ENCODE peak calls at places on chromosome 3, in four cellular contexts. R is A549, D is GM12878, C is HepG2. A is an unnamed sample.

GRCh38 chr3:95218484-95218883 is 1155.6 kb downstream of the NSUN3 start:
- DNase-seq in R (no peak), D (no peak), C (no peak), A (no peak)

GRCh38 chr3:147398841-147399534 is 7.4 kb downstream of the ZIC4 start:
- DNase-seq in R (no peak), D (no peak), C (no peak), A (no peak)

GRCh38 chr3:64244011-64244942 is 19.0 kb upstream of the PRICKLE2 start:
- DNase-seq in R (peak; percentile 71), D (no peak), C (peak; percentile 24), A (no peak)

GRCh38 chr3:130341882-130342281 is 3.6 kb upstream of the COL6A5 start:
- DNase-seq in R (no peak), D (no peak), C (no peak), A (no peak)

GRCh38 chr3:72255191-72255590 is 470.2 kb upstream of the PROK2 start:
- DNase-seq in R (no peak), D (no peak), C (no peak), A (peak; percentile 27)

GRCh38 chr3:193987186-193987585 is 148.8 kb upstream of the HES1 start:
- DNase-seq in R (no peak), D (no peak), C (no peak), A (peak; percentile 55)

GRCh38 chr3:197811343-197811742 is 20.3 kb downstream of the LRCH3 start:
- DNase-seq in R (no peak), D (no peak), C (no peak), A (peak; percentile 27)

GRCh38 chr3:16533928-16534913 is 20.7 kb upstream of the RFTN1 start:
- DNase-seq in R (no peak), D (no peak), C (no peak), A (no peak)

GRCh38 chr3:128988286-128988685 is 5.6 kb downstream of the CFAP92 start:
- DNase-seq in R (no peak), D (no peak), C (no peak), A (no peak)

GRCh38 chr3:191357909-191358308 is 27.6 kb upstream of the UTS2B start:
- DNase-seq in R (no peak), D (no peak), C (no peak), A (no peak)

GRCh38 chr3:196602673-196603072 is 34.2 kb downstream of the FBXO45 start:
- DNase-seq in R (no peak), D (no peak), C (no peak), A (no peak)

GRCh38 chr3:193829781-193830180 is 236.8 kb downstream of the OPA1 start:
- DNase-seq in R (no peak), D (no peak), C (no peak), A (no peak)

GRCh38 chr3:39279745-39280517 is at the start of gene CX3CR1:
- DNase-seq in R (no peak), D (no peak), C (no peak), A (no peak)

GRCh38 chr3:197680955-197681521 is 55.7 kb downstream of the RUBCN start:
- DNase-seq in R (peak; percentile 23), D (no peak), C (no peak), A (no peak)

GRCh38 chr3:112293368-112294321 is at the start of gene SLC9C1:
- DNase-seq in R (peak; percentile 73), D (peak; percentile 85), C (peak; percentile 38), A (peak; percentile 54)

GRCh38 chr3:32820430-32820829 is 2.6 kb downstream of the TRIM71 start:
- DNase-seq in R (no peak), D (no peak), C (no peak), A (no peak)

GRCh38 chr3:24299236-24299635 is 195.4 kb downstream of the THRB start:
- DNase-seq in R (no peak), D (no peak), C (no peak), A (no peak)

GRCh38 chr3:167837430-167837829 is 101.9 kb downstream of the SERPINI1 start:
- DNase-seq in R (no peak), D (no peak), C (no peak), A (no peak)

GRCh38 chr3:159785276-159785675 is 203.4 kb upstream of the IL12A start:
- DNase-seq in R (peak; percentile 76), D (no peak), C (peak; percentile 68), A (no peak)

GRCh38 chr3:45204136-45204535 is 22.0 kb downstream of the TMEM158 start:
- DNase-seq in R (peak; percentile 47), D (no peak), C (no peak), A (no peak)

GRCh38 chr3:11568503-11569155 is 75.1 kb downstream of the VGLL4 start:
- DNase-seq in R (peak; percentile 52), D (no peak), C (no peak), A (no peak)

GRCh38 chr3:154294016-154294415 is 30.3 kb downstream of the DHX36 start:
- DNase-seq in R (no peak), D (no peak), C (no peak), A (no peak)

DNA sequence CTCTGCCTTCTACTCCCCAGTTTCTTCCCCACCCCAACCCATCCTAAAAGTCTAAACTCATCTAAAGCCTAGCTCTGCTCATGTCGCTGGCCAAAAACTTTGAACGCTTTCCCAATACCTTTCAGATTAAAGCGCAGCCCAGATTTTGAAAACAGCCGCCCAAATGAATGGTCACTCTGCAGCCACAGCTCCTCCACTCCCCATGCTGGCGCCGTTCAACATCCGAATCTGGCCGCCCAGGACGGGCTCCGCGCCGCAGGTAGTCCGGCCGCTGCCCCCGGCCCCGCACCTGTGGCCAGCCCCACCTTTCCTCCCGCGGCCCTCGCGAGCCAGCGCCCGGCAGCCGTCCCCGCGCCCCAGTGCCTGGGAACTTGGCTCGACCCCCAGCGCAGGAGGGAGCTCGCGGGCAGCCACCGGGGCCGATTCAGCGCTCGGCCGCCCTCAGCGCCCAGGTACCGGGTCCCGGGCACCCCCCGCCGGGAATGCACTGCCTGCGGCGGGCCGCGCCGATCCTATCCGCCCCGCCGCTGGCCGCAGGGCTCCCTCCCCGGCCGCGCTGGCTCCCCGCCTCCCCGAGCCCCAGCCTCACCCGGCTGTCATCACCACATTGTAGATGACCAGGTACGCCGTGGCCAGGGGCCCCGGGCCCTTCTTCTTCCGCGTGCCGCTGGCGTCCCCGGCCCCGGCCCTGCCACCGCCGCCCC is 417 bp downstream of the HACD2 start:
- DNase-seq in R (no peak), D (no peak), C (no peak), A (peak; percentile 79)
- TF ChIP-seq PBX3 in R (no peak), D (no peak), C (no peak), A (no peak)

GRCh38 chr3:172659246-172660002 is 51.4 kb downstream of the NCEH1 start:
- DNase-seq in R (peak; percentile 17), D (no peak), C (no peak), A (no peak)
- TF ChIP-seq PBX3 in R (no peak), D (no peak), C (no peak), A (no peak)

DNA sequence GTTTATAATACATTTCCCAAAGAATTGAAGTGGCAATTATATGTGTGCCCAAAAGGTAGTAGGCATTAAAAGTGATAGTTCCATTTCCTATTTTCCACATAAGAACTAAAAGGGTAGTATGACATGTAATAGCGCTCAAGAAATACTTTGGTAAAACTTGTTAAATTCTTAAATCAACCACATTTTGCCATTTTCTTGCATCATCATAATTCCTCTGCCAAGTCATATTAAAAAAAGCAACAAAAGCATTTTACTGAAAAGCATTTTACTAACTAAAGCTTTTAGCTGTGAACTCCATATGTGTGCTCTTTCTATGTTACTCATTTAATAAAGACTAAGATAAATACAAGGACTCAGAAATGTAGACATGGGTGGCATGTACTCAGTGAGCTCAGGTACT is 70.1 kb downstream of the GPR160 start:
- DNase-seq in R (no peak), D (no peak), C (no peak), A (no peak)
- TF ChIP-seq PBX3 in R (no peak), D (no peak), C (no peak), A (no peak)

DNA sequence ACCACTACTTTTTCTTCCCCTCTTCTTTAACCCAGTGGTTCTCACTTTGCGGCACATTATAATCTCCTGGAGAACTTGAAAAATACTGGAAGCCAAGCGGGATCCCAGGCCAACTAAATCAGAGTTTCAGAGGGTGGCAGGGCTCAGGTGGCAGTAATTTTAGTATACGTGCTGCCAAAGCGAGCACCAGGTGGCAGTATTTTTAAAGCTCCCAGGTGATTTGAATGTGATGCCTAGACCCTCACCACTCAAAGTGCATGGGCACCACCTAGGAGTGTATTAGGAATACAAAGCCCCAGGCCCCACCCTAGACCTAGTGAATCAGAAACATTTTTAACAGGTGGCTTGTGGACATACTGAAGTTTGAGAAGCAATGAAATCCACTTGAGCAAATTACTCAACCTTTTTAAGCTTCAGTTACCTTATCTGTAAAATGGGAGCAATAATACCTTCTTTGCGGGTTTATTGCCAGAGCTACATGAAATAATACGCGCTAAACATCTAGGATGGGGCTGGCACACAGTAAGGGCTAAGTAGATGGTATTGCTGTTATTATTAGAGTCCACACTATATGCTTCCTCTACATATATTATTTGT is 8.3 kb downstream of the B3GALNT1 start:
- DNase-seq in R (peak; percentile 14), D (no peak), C (peak; percentile 38), A (peak; percentile 23)
- TF ChIP-seq PBX3 in R (no peak), D (no peak), C (no peak), A (no peak)